ENCODE peak calls at places on chromosomes 13 and 19, in nine cellular contexts. One of them, this sample, is unnamed.

GRCh38 chr19:46731007-46731501 is 14.1 kb upstream of the PRKD2 start:
- DNase-seq in stimulated activated CD8-positive, alpha-beta memory T cell treated with anti-CD3 and anti-CD28 coated beads, Interleukin-2, amount 100 ng/mL, for 48 hours: no peak
- DNase-seq in midbrain: no peak
- DNase-seq in NCI-H2081: no peak
- DNase-seq in amniotic stem cell: peak
- DNase-seq in non-pigmented ciliary epithelial cell: peak
- DNase-seq in T-helper 1 cell: no peak
- DNase-seq in iris pigment epithelial cell: peak
- DNase-seq in left cardiac atrium: no peak
- DNase-seq in this sample: peak

GRCh38 chr19:13846533-13847032 is 30.4 kb upstream of the NANOS3 start:
- DNase-seq in stimulated activated CD8-positive, alpha-beta memory T cell treated with anti-CD3 and anti-CD28 coated beads, Interleukin-2, amount 100 ng/mL, for 48 hours: peak
- DNase-seq in NCI-H2081: peak
- DNase-seq in midbrain: peak
- DNase-seq in amniotic stem cell: peak
- DNase-seq in non-pigmented ciliary epithelial cell: no peak
- DNase-seq in left cardiac atrium: peak
- DNase-seq in iris pigment epithelial cell: peak
- DNase-seq in T-helper 1 cell: peak
- DNase-seq in this sample: peak

GRCh38 chr19:11268783-11269267 is 6.5 kb upstream of the DOCK6 start:
- DNase-seq in T-helper 1 cell: no peak
- DNase-seq in NCI-H2081: no peak
- DNase-seq in non-pigmented ciliary epithelial cell: peak
- DNase-seq in left cardiac atrium: peak
- DNase-seq in stimulated activated CD8-positive, alpha-beta memory T cell treated with anti-CD3 and anti-CD28 coated beads, Interleukin-2, amount 100 ng/mL, for 48 hours: no peak
- DNase-seq in amniotic stem cell: no peak
- DNase-seq in midbrain: no peak
- DNase-seq in iris pigment epithelial cell: peak
- DNase-seq in this sample: peak

GRCh38 chr19:28103916-28104315 is 1109.0 kb downstream of the UQCRFS1 start:
- DNase-seq in stimulated activated CD8-positive, alpha-beta memory T cell treated with anti-CD3 and anti-CD28 coated beads, Interleukin-2, amount 100 ng/mL, for 48 hours: no peak
- DNase-seq in NCI-H2081: no peak
- DNase-seq in amniotic stem cell: no peak
- DNase-seq in non-pigmented ciliary epithelial cell: no peak
- DNase-seq in T-helper 1 cell: no peak
- DNase-seq in iris pigment epithelial cell: no peak
- DNase-seq in midbrain: no peak
- DNase-seq in left cardiac atrium: no peak
- DNase-seq in this sample: no peak

GRCh38 chr13:61884830-61885229 is 469.2 kb upstream of the PCDH20 start:
- DNase-seq in NCI-H2081: no peak
- DNase-seq in T-helper 1 cell: no peak
- DNase-seq in left cardiac atrium: no peak
- DNase-seq in midbrain: no peak
- DNase-seq in iris pigment epithelial cell: no peak
- DNase-seq in amniotic stem cell: no peak
- DNase-seq in stimulated activated CD8-positive, alpha-beta memory T cell treated with anti-CD3 and anti-CD28 coated beads, Interleukin-2, amount 100 ng/mL, for 48 hours: no peak
- DNase-seq in non-pigmented ciliary epithelial cell: no peak
- DNase-seq in this sample: no peak

GRCh38 chr13:80979035-80979641 is 638.2 kb upstream of the SPRY2 start:
- DNase-seq in left cardiac atrium: peak
- DNase-seq in NCI-H2081: peak
- DNase-seq in iris pigment epithelial cell: peak
- DNase-seq in amniotic stem cell: peak
- DNase-seq in non-pigmented ciliary epithelial cell: no peak
- DNase-seq in stimulated activated CD8-positive, alpha-beta memory T cell treated with anti-CD3 and anti-CD28 coated beads, Interleukin-2, amount 100 ng/mL, for 48 hours: no peak
- DNase-seq in T-helper 1 cell: no peak
- DNase-seq in midbrain: peak
- DNase-seq in this sample: peak

GRCh38 chr19:23071087-23071511 is 45.7 kb upstream of the ZNF730 start:
- DNase-seq in iris pigment epithelial cell: peak
- DNase-seq in left cardiac atrium: peak
- DNase-seq in stimulated activated CD8-positive, alpha-beta memory T cell treated with anti-CD3 and anti-CD28 coated beads, Interleukin-2, amount 100 ng/mL, for 48 hours: no peak
- DNase-seq in amniotic stem cell: no peak
- DNase-seq in midbrain: no peak
- DNase-seq in T-helper 1 cell: no peak
- DNase-seq in non-pigmented ciliary epithelial cell: no peak
- DNase-seq in NCI-H2081: no peak
- DNase-seq in this sample: peak

GRCh38 chr19:29516821-29517395 is 8.9 kb upstream of the VSTM2B start:
- DNase-seq in iris pigment epithelial cell: no peak
- DNase-seq in non-pigmented ciliary epithelial cell: no peak
- DNase-seq in amniotic stem cell: no peak
- DNase-seq in T-helper 1 cell: no peak
- DNase-seq in left cardiac atrium: no peak
- DNase-seq in stimulated activated CD8-positive, alpha-beta memory T cell treated with anti-CD3 and anti-CD28 coated beads, Interleukin-2, amount 100 ng/mL, for 48 hours: no peak
- DNase-seq in midbrain: no peak
- DNase-seq in NCI-H2081: no peak
- DNase-seq in this sample: no peak

GRCh38 chr19:12884926-12885748 is 1.9 kb downstream of the KLF1 start:
- DNase-seq in stimulated activated CD8-positive, alpha-beta memory T cell treated with anti-CD3 and anti-CD28 coated beads, Interleukin-2, amount 100 ng/mL, for 48 hours: peak
- DNase-seq in midbrain: peak
- DNase-seq in left cardiac atrium: peak
- DNase-seq in T-helper 1 cell: peak
- DNase-seq in amniotic stem cell: no peak
- DNase-seq in non-pigmented ciliary epithelial cell: no peak
- DNase-seq in NCI-H2081: peak
- DNase-seq in iris pigment epithelial cell: peak
- DNase-seq in this sample: no peak

GRCh38 chr19:9858766-9859165 is 23.6 kb downstream of the PIN1 start:
- DNase-seq in amniotic stem cell: no peak
- DNase-seq in iris pigment epithelial cell: no peak
- DNase-seq in left cardiac atrium: no peak
- DNase-seq in midbrain: no peak
- DNase-seq in NCI-H2081: no peak
- DNase-seq in stimulated activated CD8-positive, alpha-beta memory T cell treated with anti-CD3 and anti-CD28 coated beads, Interleukin-2, amount 100 ng/mL, for 48 hours: no peak
- DNase-seq in T-helper 1 cell: no peak
- DNase-seq in non-pigmented ciliary epithelial cell: no peak
- DNase-seq in this sample: no peak

GRCh38 chr19:12224676-12225075 is 61.8 kb downstream of the ZNF136 start:
- DNase-seq in NCI-H2081: no peak
- DNase-seq in midbrain: no peak
- DNase-seq in amniotic stem cell: no peak
- DNase-seq in iris pigment epithelial cell: peak
- DNase-seq in stimulated activated CD8-positive, alpha-beta memory T cell treated with anti-CD3 and anti-CD28 coated beads, Interleukin-2, amount 100 ng/mL, for 48 hours: no peak
- DNase-seq in non-pigmented ciliary epithelial cell: no peak
- DNase-seq in left cardiac atrium: no peak
- DNase-seq in T-helper 1 cell: no peak
- DNase-seq in this sample: no peak

GRCh38 chr13:87166348-87166747 is 504.8 kb upstream of the SLITRK5 start:
- DNase-seq in iris pigment epithelial cell: no peak
- DNase-seq in T-helper 1 cell: no peak
- DNase-seq in amniotic stem cell: no peak
- DNase-seq in NCI-H2081: no peak
- DNase-seq in left cardiac atrium: no peak
- DNase-seq in midbrain: no peak
- DNase-seq in non-pigmented ciliary epithelial cell: no peak
- DNase-seq in stimulated activated CD8-positive, alpha-beta memory T cell treated with anti-CD3 and anti-CD28 coated beads, Interleukin-2, amount 100 ng/mL, for 48 hours: no peak
- DNase-seq in this sample: no peak

GRCh38 chr13:78239681-78240080 is 321.1 kb upstream of the EDNRB start:
- DNase-seq in non-pigmented ciliary epithelial cell: no peak
- DNase-seq in left cardiac atrium: no peak
- DNase-seq in midbrain: no peak
- DNase-seq in NCI-H2081: no peak
- DNase-seq in T-helper 1 cell: no peak
- DNase-seq in amniotic stem cell: no peak
- DNase-seq in iris pigment epithelial cell: no peak
- DNase-seq in stimulated activated CD8-positive, alpha-beta memory T cell treated with anti-CD3 and anti-CD28 coated beads, Interleukin-2, amount 100 ng/mL, for 48 hours: no peak
- DNase-seq in this sample: no peak

GRCh38 chr19:52936151-52936957 is 13.1 kb upstream of the ZNF888 start:
- DNase-seq in non-pigmented ciliary epithelial cell: no peak
- DNase-seq in amniotic stem cell: no peak
- DNase-seq in stimulated activated CD8-positive, alpha-beta memory T cell treated with anti-CD3 and anti-CD28 coated beads, Interleukin-2, amount 100 ng/mL, for 48 hours: no peak
- DNase-seq in left cardiac atrium: no peak
- DNase-seq in NCI-H2081: no peak
- DNase-seq in T-helper 1 cell: no peak
- DNase-seq in midbrain: no peak
- DNase-seq in iris pigment epithelial cell: no peak
- DNase-seq in this sample: no peak

GRCh38 chr13:45328661-45329105 is 12.3 kb downstream of the TPT1 start:
- DNase-seq in NCI-H2081: no peak
- DNase-seq in stimulated activated CD8-positive, alpha-beta memory T cell treated with anti-CD3 and anti-CD28 coated beads, Interleukin-2, amount 100 ng/mL, for 48 hours: no peak
- DNase-seq in T-helper 1 cell: no peak
- DNase-seq in left cardiac atrium: no peak
- DNase-seq in amniotic stem cell: peak
- DNase-seq in iris pigment epithelial cell: peak
- DNase-seq in non-pigmented ciliary epithelial cell: peak
- DNase-seq in midbrain: no peak
- DNase-seq in this sample: no peak

GRCh38 chr13:80921971-80922370 is 581.0 kb upstream of the SPRY2 start:
- DNase-seq in iris pigment epithelial cell: no peak
- DNase-seq in midbrain: no peak
- DNase-seq in amniotic stem cell: no peak
- DNase-seq in NCI-H2081: no peak
- DNase-seq in non-pigmented ciliary epithelial cell: no peak
- DNase-seq in left cardiac atrium: no peak
- DNase-seq in T-helper 1 cell: no peak
- DNase-seq in stimulated activated CD8-positive, alpha-beta memory T cell treated with anti-CD3 and anti-CD28 coated beads, Interleukin-2, amount 100 ng/mL, for 48 hours: no peak
- DNase-seq in this sample: no peak

GRCh38 chr13:39417131-39417530 is 185.9 kb downstream of the LHFPL6 start:
- DNase-seq in iris pigment epithelial cell: no peak
- DNase-seq in stimulated activated CD8-positive, alpha-beta memory T cell treated with anti-CD3 and anti-CD28 coated beads, Interleukin-2, amount 100 ng/mL, for 48 hours: no peak
- DNase-seq in amniotic stem cell: no peak
- DNase-seq in non-pigmented ciliary epithelial cell: no peak
- DNase-seq in midbrain: peak
- DNase-seq in T-helper 1 cell: no peak
- DNase-seq in NCI-H2081: peak
- DNase-seq in left cardiac atrium: peak
- DNase-seq in this sample: no peak